ENCODE peak calls at places on chromosomes 6 and 20, in five cellular contexts. O is activated T-helper 1 cell treated with anti-CD3 and anti-CD28 coated beads, Interleukin-2, amount 50 U/mL, for 16 hours; M is activated naive CD8-positive, alpha-beta T cell treated with anti-CD3 and anti-CD28 coated beads, Interleukin-2, amount 50 U/mL, for 24 hours; C is progenitor cell of endocrine pancreas; S is ELF-1. B is an unnamed sample.
A peak's percentile ranks its signal among the peaks of the same experiment; 100 is the strongest.

GRCh38 chr6:49666480-49666879 is 29.8 kb upstream of the RHAG start:
- DNase-seq in O (no peak), M (no peak), C (no peak), S (no peak), B (no peak)

GRCh38 chr6:67986694-67987232 is 648.3 kb upstream of the ADGRB3 start:
- DNase-seq in O (no peak), M (no peak), C (no peak), S (no peak), B (no peak)

GRCh38 chr6:118678866-118679265 is 27.5 kb upstream of the CEP85L start:
- DNase-seq in O (no peak), M (no peak), C (no peak), S (no peak), B (no peak)

GRCh38 chr20:58518387-58518786 is 3.2 kb upstream of the APCDD1L start:
- DNase-seq in O (no peak), M (no peak), C (no peak), S (no peak), B (no peak)

GRCh38 chr20:62734881-62735280 is 26.2 kb downstream of the NTSR1 start:
- DNase-seq in O (no peak), M (no peak), C (no peak), S (no peak), B (no peak)

GRCh38 chr6:85240787-85241186 is 209.1 kb upstream of the NT5E start:
- DNase-seq in O (no peak), M (no peak), C (no peak), S (no peak), B (no peak)

GRCh38 chr6:89286516-89286915 is 28.6 kb downstream of the GABRR2 start:
- DNase-seq in O (no peak), M (no peak), C (no peak), S (no peak), B (no peak)

GRCh38 chr6:33833599-33833998 is 29.8 kb upstream of the MLN start:
- DNase-seq in O (no peak), M (no peak), C (no peak), S (no peak), B (no peak)

GRCh38 chr6:110331816-110332215 is 26.3 kb downstream of the METTL24 start:
- DNase-seq in O (no peak), M (no peak), C (no peak), S (peak; percentile 79), B (no peak)

GRCh38 chr6:141475269-141475668 is 657.5 kb upstream of the GJE1 start:
- DNase-seq in O (no peak), M (no peak), C (no peak), S (no peak), B (no peak)

GRCh38 chr20:38973546-38974120 is 11.5 kb downstream of the DHX35 start:
- DNase-seq in O (no peak), M (no peak), C (no peak), S (no peak), B (no peak)

GRCh38 chr6:16179970-16180431 is 51.1 kb downstream of the MYLIP start:
- DNase-seq in O (no peak), M (peak; percentile 22), C (no peak), S (no peak), B (no peak)

GRCh38 chr6:111478749-111479148 is 4.3 kb downstream of the REV3L start:
- DNase-seq in O (no peak), M (no peak), C (no peak), S (peak; percentile 70), B (no peak)

GRCh38 chr6:130322673-130323268 is 43.0 kb upstream of the TMEM200A start:
- DNase-seq in O (peak; percentile 4), M (peak; percentile 42), C (no peak), S (no peak), B (no peak)

GRCh38 chr6:106608080-106608668 is 21.1 kb downstream of the RTN4IP1 start:
- DNase-seq in O (no peak), M (no peak), C (no peak), S (peak; percentile 28), B (peak; percentile 2)

GRCh38 chr6:22455378-22455777 is 114.0 kb upstream of the HDGFL1 start:
- DNase-seq in O (no peak), M (no peak), C (no peak), S (no peak), B (no peak)

GRCh38 chr20:8132632-8133587 is 844 bp downstream of the PLCB1 start:
- DNase-seq in O (no peak), M (peak; percentile 21), C (peak; percentile 9), S (peak; percentile 18), B (no peak)

GRCh38 chr6:170024940-170025339 is 265.9 kb downstream of the DLL1 start:
- DNase-seq in O (no peak), M (no peak), C (no peak), S (no peak), B (no peak)

GRCh38 chr6:21885101-21885500 is 291.6 kb downstream of the SOX4 start:
- DNase-seq in O (no peak), M (no peak), C (no peak), S (no peak), B (no peak)

GRCh38 chr6:35831257-35832007 is 26.3 kb downstream of the LHFPL5 start:
- DNase-seq in O (no peak), M (no peak), C (no peak), S (no peak), B (no peak)

GRCh38 chr6:12032783-12033573 is 20.9 kb downstream of the HIVEP1 start:
- DNase-seq in O (no peak), M (no peak), C (no peak), S (no peak), B (no peak)